ENCODE peak calls at places on chromosomes 1 and 21, in ten cellular contexts. One of them, this sample, is unnamed.

GRCh38 chr1:181483561-181484291 is 409 bp downstream of the CACNA1E start:
- DNase-seq in breast epithelium: no peak
- DNase-seq in activated T-cell treated with anti-CD3 and anti-CD28 coated beads for 24 hours: no peak
- DNase-seq in stimulated activated CD8-positive, alpha-beta memory T cell treated with anti-CD3 and anti-CD28 coated beads, Interleukin-15, amount 100 ng/mL, for 24 hours: no peak
- DNase-seq in cardiac muscle cell: no peak
- DNase-seq in NCI-H1092: no peak
- DNase-seq in cardiac fibroblast: no peak
- DNase-seq in HTR-8/SVneo: no peak
- DNase-seq in fibroblast of lung: no peak
- DNase-seq in T-helper 2 cell: no peak
- DNase-seq in this sample: no peak

GRCh38 chr1:30253807-30254440 is 469.5 kb downstream of the MATN1 start:
- DNase-seq in breast epithelium: no peak
- DNase-seq in activated T-cell treated with anti-CD3 and anti-CD28 coated beads for 24 hours: no peak
- DNase-seq in stimulated activated CD8-positive, alpha-beta memory T cell treated with anti-CD3 and anti-CD28 coated beads, Interleukin-15, amount 100 ng/mL, for 24 hours: no peak
- DNase-seq in cardiac muscle cell: no peak
- DNase-seq in NCI-H1092: no peak
- DNase-seq in cardiac fibroblast: no peak
- DNase-seq in HTR-8/SVneo: peak
- DNase-seq in fibroblast of lung: no peak
- DNase-seq in T-helper 2 cell: no peak
- DNase-seq in this sample: peak

GRCh38 chr1:41108696-41109284 is 87.3 kb upstream of the SLFNL1 start:
- DNase-seq in breast epithelium: no peak
- DNase-seq in activated T-cell treated with anti-CD3 and anti-CD28 coated beads for 24 hours: no peak
- DNase-seq in stimulated activated CD8-positive, alpha-beta memory T cell treated with anti-CD3 and anti-CD28 coated beads, Interleukin-15, amount 100 ng/mL, for 24 hours: no peak
- DNase-seq in cardiac muscle cell: peak
- DNase-seq in NCI-H1092: no peak
- DNase-seq in cardiac fibroblast: peak
- DNase-seq in HTR-8/SVneo: no peak
- DNase-seq in fibroblast of lung: peak
- DNase-seq in T-helper 2 cell: no peak
- DNase-seq in this sample: peak

GRCh38 chr1:157994704-157995540 is 1.5 kb downstream of the KIRREL1 start:
- DNase-seq in breast epithelium: no peak
- DNase-seq in activated T-cell treated with anti-CD3 and anti-CD28 coated beads for 24 hours: no peak
- DNase-seq in stimulated activated CD8-positive, alpha-beta memory T cell treated with anti-CD3 and anti-CD28 coated beads, Interleukin-15, amount 100 ng/mL, for 24 hours: no peak
- DNase-seq in cardiac muscle cell: peak
- DNase-seq in NCI-H1092: no peak
- DNase-seq in cardiac fibroblast: peak
- DNase-seq in HTR-8/SVneo: no peak
- DNase-seq in fibroblast of lung: peak
- DNase-seq in T-helper 2 cell: no peak
- DNase-seq in this sample: no peak

GRCh38 chr1:178653091-178653490 is 72.0 kb upstream of the RALGPS2 start:
- DNase-seq in breast epithelium: no peak
- DNase-seq in activated T-cell treated with anti-CD3 and anti-CD28 coated beads for 24 hours: no peak
- DNase-seq in stimulated activated CD8-positive, alpha-beta memory T cell treated with anti-CD3 and anti-CD28 coated beads, Interleukin-15, amount 100 ng/mL, for 24 hours: no peak
- DNase-seq in cardiac muscle cell: no peak
- DNase-seq in NCI-H1092: no peak
- DNase-seq in cardiac fibroblast: no peak
- DNase-seq in HTR-8/SVneo: no peak
- DNase-seq in fibroblast of lung: no peak
- DNase-seq in T-helper 2 cell: no peak
- DNase-seq in this sample: peak

GRCh38 chr21:17492415-17493168 is 20.3 kb upstream of the CXADR start:
- DNase-seq in breast epithelium: no peak
- DNase-seq in activated T-cell treated with anti-CD3 and anti-CD28 coated beads for 24 hours: no peak
- DNase-seq in stimulated activated CD8-positive, alpha-beta memory T cell treated with anti-CD3 and anti-CD28 coated beads, Interleukin-15, amount 100 ng/mL, for 24 hours: no peak
- DNase-seq in cardiac muscle cell: peak
- DNase-seq in NCI-H1092: no peak
- DNase-seq in cardiac fibroblast: peak
- DNase-seq in HTR-8/SVneo: no peak
- DNase-seq in fibroblast of lung: no peak
- DNase-seq in T-helper 2 cell: no peak
- DNase-seq in this sample: peak

GRCh38 chr1:1336446-1336845 is 5.4 kb downstream of the TAS1R3 start:
- DNase-seq in breast epithelium: no peak
- DNase-seq in activated T-cell treated with anti-CD3 and anti-CD28 coated beads for 24 hours: no peak
- DNase-seq in stimulated activated CD8-positive, alpha-beta memory T cell treated with anti-CD3 and anti-CD28 coated beads, Interleukin-15, amount 100 ng/mL, for 24 hours: no peak
- DNase-seq in cardiac muscle cell: no peak
- DNase-seq in NCI-H1092: no peak
- DNase-seq in cardiac fibroblast: no peak
- DNase-seq in HTR-8/SVneo: no peak
- DNase-seq in fibroblast of lung: no peak
- DNase-seq in T-helper 2 cell: no peak
- DNase-seq in this sample: no peak

GRCh38 chr1:231631717-231632116 is 5.1 kb downstream of the DISC1 start:
- DNase-seq in breast epithelium: no peak
- DNase-seq in activated T-cell treated with anti-CD3 and anti-CD28 coated beads for 24 hours: no peak
- DNase-seq in stimulated activated CD8-positive, alpha-beta memory T cell treated with anti-CD3 and anti-CD28 coated beads, Interleukin-15, amount 100 ng/mL, for 24 hours: no peak
- DNase-seq in cardiac muscle cell: no peak
- DNase-seq in NCI-H1092: no peak
- DNase-seq in cardiac fibroblast: no peak
- DNase-seq in HTR-8/SVneo: no peak
- DNase-seq in fibroblast of lung: no peak
- DNase-seq in T-helper 2 cell: no peak
- DNase-seq in this sample: peak

GRCh38 chr21:41068411-41069304 is 99.3 kb upstream of the BACE2 start:
- DNase-seq in breast epithelium: peak
- DNase-seq in activated T-cell treated with anti-CD3 and anti-CD28 coated beads for 24 hours: peak
- DNase-seq in stimulated activated CD8-positive, alpha-beta memory T cell treated with anti-CD3 and anti-CD28 coated beads, Interleukin-15, amount 100 ng/mL, for 24 hours: peak
- DNase-seq in cardiac muscle cell: peak
- DNase-seq in NCI-H1092: peak
- DNase-seq in cardiac fibroblast: peak
- DNase-seq in HTR-8/SVneo: peak
- DNase-seq in fibroblast of lung: peak
- DNase-seq in T-helper 2 cell: no peak
- DNase-seq in this sample: peak

GRCh38 chr1:12196641-12197482 is 30.1 kb downstream of the TNFRSF1B start:
- DNase-seq in breast epithelium: no peak
- DNase-seq in activated T-cell treated with anti-CD3 and anti-CD28 coated beads for 24 hours: no peak
- DNase-seq in stimulated activated CD8-positive, alpha-beta memory T cell treated with anti-CD3 and anti-CD28 coated beads, Interleukin-15, amount 100 ng/mL, for 24 hours: no peak
- DNase-seq in cardiac muscle cell: no peak
- DNase-seq in NCI-H1092: no peak
- DNase-seq in cardiac fibroblast: no peak
- DNase-seq in HTR-8/SVneo: no peak
- DNase-seq in fibroblast of lung: no peak
- DNase-seq in T-helper 2 cell: no peak
- DNase-seq in this sample: no peak

GRCh38 chr1:187871177-187871576 is 1042.4 kb downstream of the PLA2G4A start:
- DNase-seq in breast epithelium: no peak
- DNase-seq in activated T-cell treated with anti-CD3 and anti-CD28 coated beads for 24 hours: no peak
- DNase-seq in stimulated activated CD8-positive, alpha-beta memory T cell treated with anti-CD3 and anti-CD28 coated beads, Interleukin-15, amount 100 ng/mL, for 24 hours: no peak
- DNase-seq in cardiac muscle cell: peak
- DNase-seq in NCI-H1092: no peak
- DNase-seq in cardiac fibroblast: no peak
- DNase-seq in HTR-8/SVneo: no peak
- DNase-seq in fibroblast of lung: no peak
- DNase-seq in T-helper 2 cell: no peak
- DNase-seq in this sample: no peak

GRCh38 chr1:42186172-42186571 is 21.6 kb upstream of the GUCA2A start:
- DNase-seq in breast epithelium: no peak
- DNase-seq in activated T-cell treated with anti-CD3 and anti-CD28 coated beads for 24 hours: no peak
- DNase-seq in stimulated activated CD8-positive, alpha-beta memory T cell treated with anti-CD3 and anti-CD28 coated beads, Interleukin-15, amount 100 ng/mL, for 24 hours: no peak
- DNase-seq in cardiac muscle cell: no peak
- DNase-seq in NCI-H1092: no peak
- DNase-seq in cardiac fibroblast: peak
- DNase-seq in HTR-8/SVneo: no peak
- DNase-seq in fibroblast of lung: peak
- DNase-seq in T-helper 2 cell: no peak
- DNase-seq in this sample: peak

GRCh38 chr1:22210176-22210575 is 67.3 kb upstream of the WNT4 start:
- DNase-seq in breast epithelium: no peak
- DNase-seq in activated T-cell treated with anti-CD3 and anti-CD28 coated beads for 24 hours: no peak
- DNase-seq in stimulated activated CD8-positive, alpha-beta memory T cell treated with anti-CD3 and anti-CD28 coated beads, Interleukin-15, amount 100 ng/mL, for 24 hours: no peak
- DNase-seq in cardiac muscle cell: no peak
- DNase-seq in NCI-H1092: no peak
- DNase-seq in cardiac fibroblast: no peak
- DNase-seq in HTR-8/SVneo: no peak
- DNase-seq in fibroblast of lung: no peak
- DNase-seq in T-helper 2 cell: no peak
- DNase-seq in this sample: no peak

GRCh38 chr1:91026320-91026719 is 4.5 kb upstream of the ZNF644 start:
- DNase-seq in breast epithelium: no peak
- DNase-seq in activated T-cell treated with anti-CD3 and anti-CD28 coated beads for 24 hours: no peak
- DNase-seq in stimulated activated CD8-positive, alpha-beta memory T cell treated with anti-CD3 and anti-CD28 coated beads, Interleukin-15, amount 100 ng/mL, for 24 hours: no peak
- DNase-seq in cardiac muscle cell: no peak
- DNase-seq in NCI-H1092: no peak
- DNase-seq in cardiac fibroblast: no peak
- DNase-seq in HTR-8/SVneo: no peak
- DNase-seq in fibroblast of lung: no peak
- DNase-seq in T-helper 2 cell: no peak
- DNase-seq in this sample: no peak

GRCh38 chr1:6438047-6438525 is 13.5 kb downstream of the ESPN start:
- DNase-seq in breast epithelium: no peak
- DNase-seq in activated T-cell treated with anti-CD3 and anti-CD28 coated beads for 24 hours: peak
- DNase-seq in stimulated activated CD8-positive, alpha-beta memory T cell treated with anti-CD3 and anti-CD28 coated beads, Interleukin-15, amount 100 ng/mL, for 24 hours: peak
- DNase-seq in cardiac muscle cell: peak
- DNase-seq in NCI-H1092: peak
- DNase-seq in cardiac fibroblast: peak
- DNase-seq in HTR-8/SVneo: peak
- DNase-seq in fibroblast of lung: peak
- DNase-seq in T-helper 2 cell: peak
- DNase-seq in this sample: peak

GRCh38 chr21:41750532-41751151 is 16.2 kb downstream of the RIPK4 start:
- DNase-seq in breast epithelium: no peak
- DNase-seq in activated T-cell treated with anti-CD3 and anti-CD28 coated beads for 24 hours: no peak
- DNase-seq in stimulated activated CD8-positive, alpha-beta memory T cell treated with anti-CD3 and anti-CD28 coated beads, Interleukin-15, amount 100 ng/mL, for 24 hours: no peak
- DNase-seq in cardiac muscle cell: no peak
- DNase-seq in NCI-H1092: no peak
- DNase-seq in cardiac fibroblast: no peak
- DNase-seq in HTR-8/SVneo: no peak
- DNase-seq in fibroblast of lung: no peak
- DNase-seq in T-helper 2 cell: no peak
- DNase-seq in this sample: peak

GRCh38 chr1:7501259-7501560 is 269.9 kb upstream of the VAMP3 start:
- DNase-seq in breast epithelium: no peak
- DNase-seq in activated T-cell treated with anti-CD3 and anti-CD28 coated beads for 24 hours: no peak
- DNase-seq in stimulated activated CD8-positive, alpha-beta memory T cell treated with anti-CD3 and anti-CD28 coated beads, Interleukin-15, amount 100 ng/mL, for 24 hours: no peak
- DNase-seq in cardiac muscle cell: no peak
- DNase-seq in NCI-H1092: no peak
- DNase-seq in cardiac fibroblast: no peak
- DNase-seq in HTR-8/SVneo: no peak
- DNase-seq in fibroblast of lung: peak
- DNase-seq in T-helper 2 cell: no peak
- DNase-seq in this sample: no peak

GRCh38 chr1:19439464-19440171 is 45.7 kb downstream of the CAPZB start:
- DNase-seq in breast epithelium: no peak
- DNase-seq in activated T-cell treated with anti-CD3 and anti-CD28 coated beads for 24 hours: no peak
- DNase-seq in stimulated activated CD8-positive, alpha-beta memory T cell treated with anti-CD3 and anti-CD28 coated beads, Interleukin-15, amount 100 ng/mL, for 24 hours: no peak
- DNase-seq in cardiac muscle cell: peak
- DNase-seq in NCI-H1092: no peak
- DNase-seq in cardiac fibroblast: peak
- DNase-seq in HTR-8/SVneo: no peak
- DNase-seq in fibroblast of lung: no peak
- DNase-seq in T-helper 2 cell: no peak
- DNase-seq in this sample: peak

GRCh38 chr1:55322842-55323241 is 107.7 kb upstream of the USP24 start:
- DNase-seq in breast epithelium: no peak
- DNase-seq in activated T-cell treated with anti-CD3 and anti-CD28 coated beads for 24 hours: no peak
- DNase-seq in stimulated activated CD8-positive, alpha-beta memory T cell treated with anti-CD3 and anti-CD28 coated beads, Interleukin-15, amount 100 ng/mL, for 24 hours: no peak
- DNase-seq in cardiac muscle cell: no peak
- DNase-seq in NCI-H1092: no peak
- DNase-seq in cardiac fibroblast: no peak
- DNase-seq in HTR-8/SVneo: no peak
- DNase-seq in fibroblast of lung: no peak
- DNase-seq in T-helper 2 cell: no peak
- DNase-seq in this sample: no peak

GRCh38 chr1:161330346-161330745 is 16.2 kb downstream of the SDHC start:
- DNase-seq in breast epithelium: no peak
- DNase-seq in activated T-cell treated with anti-CD3 and anti-CD28 coated beads for 24 hours: no peak
- DNase-seq in stimulated activated CD8-positive, alpha-beta memory T cell treated with anti-CD3 and anti-CD28 coated beads, Interleukin-15, amount 100 ng/mL, for 24 hours: no peak
- DNase-seq in cardiac muscle cell: no peak
- DNase-seq in NCI-H1092: no peak
- DNase-seq in cardiac fibroblast: no peak
- DNase-seq in HTR-8/SVneo: no peak
- DNase-seq in fibroblast of lung: no peak
- DNase-seq in T-helper 2 cell: no peak
- DNase-seq in this sample: peak

GRCh38 chr1:178004926-178005391 is 35.1 kb upstream of the SEC16B start:
- DNase-seq in breast epithelium: no peak
- DNase-seq in activated T-cell treated with anti-CD3 and anti-CD28 coated beads for 24 hours: no peak
- DNase-seq in stimulated activated CD8-positive, alpha-beta memory T cell treated with anti-CD3 and anti-CD28 coated beads, Interleukin-15, amount 100 ng/mL, for 24 hours: no peak
- DNase-seq in cardiac muscle cell: no peak
- DNase-seq in NCI-H1092: no peak
- DNase-seq in cardiac fibroblast: no peak
- DNase-seq in HTR-8/SVneo: no peak
- DNase-seq in fibroblast of lung: peak
- DNase-seq in T-helper 2 cell: no peak
- DNase-seq in this sample: peak

GRCh38 chr21:33650929-33651505 is 8.7 kb downstream of the ITSN1 start:
- DNase-seq in breast epithelium: no peak
- DNase-seq in activated T-cell treated with anti-CD3 and anti-CD28 coated beads for 24 hours: no peak
- DNase-seq in stimulated activated CD8-positive, alpha-beta memory T cell treated with anti-CD3 and anti-CD28 coated beads, Interleukin-15, amount 100 ng/mL, for 24 hours: no peak
- DNase-seq in cardiac muscle cell: peak
- DNase-seq in NCI-H1092: no peak
- DNase-seq in cardiac fibroblast: no peak
- DNase-seq in HTR-8/SVneo: no peak
- DNase-seq in fibroblast of lung: no peak
- DNase-seq in T-helper 2 cell: no peak
- DNase-seq in this sample: no peak

GRCh38 chr1:14599173-14599754 is 779 bp downstream of the KAZN start:
- DNase-seq in breast epithelium: no peak
- DNase-seq in activated T-cell treated with anti-CD3 and anti-CD28 coated beads for 24 hours: no peak
- DNase-seq in stimulated activated CD8-positive, alpha-beta memory T cell treated with anti-CD3 and anti-CD28 coated beads, Interleukin-15, amount 100 ng/mL, for 24 hours: no peak
- DNase-seq in cardiac muscle cell: no peak
- DNase-seq in NCI-H1092: no peak
- DNase-seq in cardiac fibroblast: peak
- DNase-seq in HTR-8/SVneo: no peak
- DNase-seq in fibroblast of lung: no peak
- DNase-seq in T-helper 2 cell: no peak
- DNase-seq in this sample: peak

GRCh38 chr1:234262007-234262753 is 111.1 kb upstream of the COA6 start:
- DNase-seq in breast epithelium: no peak
- DNase-seq in activated T-cell treated with anti-CD3 and anti-CD28 coated beads for 24 hours: no peak
- DNase-seq in stimulated activated CD8-positive, alpha-beta memory T cell treated with anti-CD3 and anti-CD28 coated beads, Interleukin-15, amount 100 ng/mL, for 24 hours: no peak
- DNase-seq in cardiac muscle cell: no peak
- DNase-seq in NCI-H1092: no peak
- DNase-seq in cardiac fibroblast: no peak
- DNase-seq in HTR-8/SVneo: no peak
- DNase-seq in fibroblast of lung: no peak
- DNase-seq in T-helper 2 cell: no peak
- DNase-seq in this sample: no peak

GRCh38 chr21:25615880-25616279 is 8.6 kb upstream of the MRPL39 start:
- DNase-seq in breast epithelium: no peak
- DNase-seq in activated T-cell treated with anti-CD3 and anti-CD28 coated beads for 24 hours: no peak
- DNase-seq in stimulated activated CD8-positive, alpha-beta memory T cell treated with anti-CD3 and anti-CD28 coated beads, Interleukin-15, amount 100 ng/mL, for 24 hours: no peak
- DNase-seq in cardiac muscle cell: no peak
- DNase-seq in NCI-H1092: no peak
- DNase-seq in cardiac fibroblast: no peak
- DNase-seq in HTR-8/SVneo: no peak
- DNase-seq in fibroblast of lung: no peak
- DNase-seq in T-helper 2 cell: no peak
- DNase-seq in this sample: no peak

GRCh38 chr1:186985889-186986491 is 157.2 kb downstream of the PLA2G4A start:
- DNase-seq in breast epithelium: no peak
- DNase-seq in activated T-cell treated with anti-CD3 and anti-CD28 coated beads for 24 hours: no peak
- DNase-seq in stimulated activated CD8-positive, alpha-beta memory T cell treated with anti-CD3 and anti-CD28 coated beads, Interleukin-15, amount 100 ng/mL, for 24 hours: no peak
- DNase-seq in cardiac muscle cell: peak
- DNase-seq in NCI-H1092: peak
- DNase-seq in cardiac fibroblast: peak
- DNase-seq in HTR-8/SVneo: peak
- DNase-seq in fibroblast of lung: peak
- DNase-seq in T-helper 2 cell: no peak
- DNase-seq in this sample: peak

GRCh38 chr1:34987018-34987417 is 1.9 kb upstream of the TMEM35B start:
- DNase-seq in breast epithelium: no peak
- DNase-seq in activated T-cell treated with anti-CD3 and anti-CD28 coated beads for 24 hours: no peak
- DNase-seq in stimulated activated CD8-positive, alpha-beta memory T cell treated with anti-CD3 and anti-CD28 coated beads, Interleukin-15, amount 100 ng/mL, for 24 hours: no peak
- DNase-seq in cardiac muscle cell: no peak
- DNase-seq in NCI-H1092: no peak
- DNase-seq in cardiac fibroblast: no peak
- DNase-seq in HTR-8/SVneo: no peak
- DNase-seq in fibroblast of lung: peak
- DNase-seq in T-helper 2 cell: no peak
- DNase-seq in this sample: no peak

GRCh38 chr1:11157867-11158266 is 31.3 kb upstream of the ANGPTL7 start:
- DNase-seq in breast epithelium: no peak
- DNase-seq in activated T-cell treated with anti-CD3 and anti-CD28 coated beads for 24 hours: no peak
- DNase-seq in stimulated activated CD8-positive, alpha-beta memory T cell treated with anti-CD3 and anti-CD28 coated beads, Interleukin-15, amount 100 ng/mL, for 24 hours: no peak
- DNase-seq in cardiac muscle cell: peak
- DNase-seq in NCI-H1092: peak
- DNase-seq in cardiac fibroblast: peak
- DNase-seq in HTR-8/SVneo: no peak
- DNase-seq in fibroblast of lung: peak
- DNase-seq in T-helper 2 cell: no peak
- DNase-seq in this sample: peak